ENCODE peak calls at places on chromosomes 7 and 10, in five cellular contexts. T is kidney, Z is RWPE1, I is fibroblast of the aortic adventitia, Q is GM10248. N is an unnamed sample.

GRCh38 chr10:9289811-9290210 is 1235.3 kb downstream of the GATA3 start:
- DNase-seq in T (no peak), Z (no peak), I (no peak), Q (no peak), N (no peak)

GRCh38 chr10:112913661-112914287 is 36.3 kb upstream of the TCF7L2 start:
- DNase-seq in T (no peak), Z (no peak), I (no peak), Q (no peak), N (no peak)

GRCh38 chr10:133405272-133405671 is 11.3 kb downstream of the MTG1 start:
- DNase-seq in T (no peak), Z (no peak), I (no peak), Q (no peak), N (no peak)

GRCh38 chr10:88256013-88256680 is 327.0 kb downstream of the RNLS start:
- DNase-seq in T (peak), Z (no peak), I (peak), Q (no peak), N (no peak)

GRCh38 chr7:74320645-74321178 is 31.5 kb downstream of the CLIP2 start:
- DNase-seq in T (no peak), Z (no peak), I (no peak), Q (peak), N (no peak)

GRCh38 chr10:94680544-94680943 is 3.0 kb upstream of the CYP2C18 start:
- DNase-seq in T (no peak), Z (peak), I (peak), Q (no peak), N (peak)

GRCh38 chr7:47405921-47406765 is 175.8 kb downstream of the TNS3 start:
- DNase-seq in T (peak), Z (peak), I (peak), Q (no peak), N (no peak)

GRCh38 chr10:35423505-35424306 is 87.4 kb downstream of the CCNY start:
- DNase-seq in T (no peak), Z (peak), I (peak), Q (no peak), N (peak)

GRCh38 chr10:58064714-58065528 is 202.8 kb downstream of the IPMK start:
- DNase-seq in T (no peak), Z (peak), I (peak), Q (peak), N (peak)

GRCh38 chr10:9010093-9010492 is 955.6 kb downstream of the GATA3 start:
- DNase-seq in T (no peak), Z (no peak), I (no peak), Q (no peak), N (no peak)

GRCh38 chr7:143289421-143289820 is 1.3 kb downstream of the CASP2 start:
- DNase-seq in T (no peak), Z (no peak), I (no peak), Q (no peak), N (peak)

GRCh38 chr7:6250364-6250833 is 22.0 kb downstream of the CYTH3 start:
- DNase-seq in T (no peak), Z (peak), I (no peak), Q (peak), N (no peak)

GRCh38 chr10:89651916-89652573 is 7.0 kb upstream of the PANK1 start:
- DNase-seq in T (no peak), Z (no peak), I (no peak), Q (peak), N (no peak)

GRCh38 chr7:66206909-66207240 is 1.7 kb downstream of the TPST1 start:
- DNase-seq in T (no peak), Z (no peak), I (no peak), Q (no peak), N (no peak)

GRCh38 chr10:1715821-1716220 is 21.5 kb downstream of the ADARB2 start:
- DNase-seq in T (no peak), Z (peak), I (no peak), Q (peak), N (peak)

GRCh38 chr7:9761224-9761623 is 1212.4 kb upstream of the PHF14 start:
- DNase-seq in T (no peak), Z (no peak), I (no peak), Q (no peak), N (no peak)

GRCh38 chr7:1769286-1770200 is 99.5 kb downstream of the ELFN1 start:
- DNase-seq in T (peak), Z (no peak), I (no peak), Q (no peak), N (no peak)

GRCh38 chr7:93374345-93374940 is 142.3 kb downstream of the VPS50 start:
- DNase-seq in T (no peak), Z (peak), I (peak), Q (peak), N (peak)

GRCh38 chr10:45040921-45041320 is 40.2 kb downstream of the ZNF22 start:
- DNase-seq in T (no peak), Z (no peak), I (peak), Q (no peak), N (no peak)

GRCh38 chr10:101273736-101274135 is 44.5 kb upstream of the LBX1 start:
- DNase-seq in T (no peak), Z (no peak), I (no peak), Q (no peak), N (no peak)

GRCh38 chr7:57388761-57389160 is 61.2 kb upstream of the ZNF716 start:
- DNase-seq in T (peak), Z (no peak), I (no peak), Q (no peak), N (no peak)

GRCh38 chr10:93386496-93387369 is 95.4 kb downstream of the MYOF start:
- DNase-seq in T (peak), Z (no peak), I (peak), Q (peak), N (no peak)

GRCh38 chr7:7709263-7709662 is 9.1 kb downstream of the RPA3 start:
- DNase-seq in T (no peak), Z (no peak), I (no peak), Q (no peak), N (no peak)

GRCh38 chr7:74526780-74527179 is 73.1 kb downstream of the GTF2IRD1 start:
- DNase-seq in T (no peak), Z (no peak), I (no peak), Q (no peak), N (no peak)

GRCh38 chr10:24219963-24220362 is 11.0 kb downstream of the KIAA1217 start:
- DNase-seq in T (no peak), Z (no peak), I (no peak), Q (no peak), N (no peak)

GRCh38 chr7:40138973-40139372 is 4.2 kb downstream of the SUGCT start:
- DNase-seq in T (no peak), Z (no peak), I (no peak), Q (no peak), N (no peak)

GRCh38 chr7:22728416-22729029 is 1.5 kb downstream of the IL6 start:
- DNase-seq in T (no peak), Z (peak), I (peak), Q (peak), N (peak)

GRCh38 chr7:49791089-49791741 is 17.8 kb downstream of the VWC2 start:
- DNase-seq in T (no peak), Z (peak), I (no peak), Q (peak), N (peak)
- TF ChIP-seq CTCF in T (peak), Z (peak), I (no peak), Q (peak), N (peak)

DNA sequence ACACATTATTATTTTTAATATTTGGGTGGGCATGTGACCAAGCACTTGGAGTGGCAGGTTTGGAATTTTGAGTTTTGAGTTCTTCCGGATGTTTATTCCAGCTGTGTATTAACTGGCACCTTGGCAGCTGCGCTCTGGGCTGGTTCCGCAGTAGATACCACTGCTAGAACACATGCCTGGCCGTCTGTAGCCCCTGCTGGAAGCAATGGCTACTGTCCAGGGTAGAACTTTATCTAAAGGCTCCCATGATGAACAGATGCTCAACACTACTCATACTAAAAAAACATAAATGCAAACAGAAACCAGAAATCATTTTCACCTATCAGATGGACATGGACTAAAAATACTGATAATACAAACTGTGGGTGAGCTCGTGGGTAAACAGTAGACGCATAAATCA is 19.4 kb upstream of the SH3PXD2A start:
- DNase-seq in T (no peak), Z (no peak), I (no peak), Q (no peak), N (no peak)
- TF ChIP-seq CTCF in T (no peak), Z (no peak), I (no peak), Q (no peak), N (no peak)

DNA sequence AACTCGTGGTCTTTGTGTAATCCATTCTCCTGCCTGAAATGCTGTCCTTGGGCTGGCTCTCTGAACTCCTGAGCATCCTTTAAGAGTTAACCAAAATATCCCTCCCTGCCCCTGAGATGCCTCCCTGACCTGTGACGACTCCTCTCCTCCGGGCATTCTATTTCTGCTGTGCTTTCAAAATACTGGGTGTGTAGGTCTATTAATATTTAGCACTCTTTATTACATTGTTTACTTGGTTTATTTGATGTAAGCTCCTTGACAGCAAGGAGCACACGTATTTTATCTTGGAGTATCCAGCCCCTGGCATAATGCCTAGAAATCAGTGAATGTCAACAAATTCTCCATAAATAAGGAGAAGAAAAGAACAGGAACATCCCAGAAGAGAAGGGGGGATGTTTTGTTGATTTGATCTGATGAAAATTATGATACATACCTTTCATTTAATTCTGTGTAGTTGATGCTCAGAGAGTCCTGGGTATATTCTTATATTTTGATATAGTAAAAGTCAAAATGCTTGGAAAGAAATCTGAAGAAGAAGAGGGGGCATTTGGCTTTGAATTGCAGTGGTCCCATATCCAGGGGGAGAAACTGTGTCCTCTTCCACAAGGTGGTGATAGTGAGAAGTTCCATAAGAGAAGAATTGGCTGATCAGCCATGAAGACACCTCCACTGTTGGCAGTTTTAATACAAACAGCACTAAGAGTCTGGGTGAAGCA is 107.7 kb upstream of the MPP7 start:
- DNase-seq in T (no peak), Z (no peak), I (no peak), Q (no peak), N (peak)
- TF ChIP-seq CTCF in T (no peak), Z (no peak), I (no peak), Q (no peak), N (peak)

DNA sequence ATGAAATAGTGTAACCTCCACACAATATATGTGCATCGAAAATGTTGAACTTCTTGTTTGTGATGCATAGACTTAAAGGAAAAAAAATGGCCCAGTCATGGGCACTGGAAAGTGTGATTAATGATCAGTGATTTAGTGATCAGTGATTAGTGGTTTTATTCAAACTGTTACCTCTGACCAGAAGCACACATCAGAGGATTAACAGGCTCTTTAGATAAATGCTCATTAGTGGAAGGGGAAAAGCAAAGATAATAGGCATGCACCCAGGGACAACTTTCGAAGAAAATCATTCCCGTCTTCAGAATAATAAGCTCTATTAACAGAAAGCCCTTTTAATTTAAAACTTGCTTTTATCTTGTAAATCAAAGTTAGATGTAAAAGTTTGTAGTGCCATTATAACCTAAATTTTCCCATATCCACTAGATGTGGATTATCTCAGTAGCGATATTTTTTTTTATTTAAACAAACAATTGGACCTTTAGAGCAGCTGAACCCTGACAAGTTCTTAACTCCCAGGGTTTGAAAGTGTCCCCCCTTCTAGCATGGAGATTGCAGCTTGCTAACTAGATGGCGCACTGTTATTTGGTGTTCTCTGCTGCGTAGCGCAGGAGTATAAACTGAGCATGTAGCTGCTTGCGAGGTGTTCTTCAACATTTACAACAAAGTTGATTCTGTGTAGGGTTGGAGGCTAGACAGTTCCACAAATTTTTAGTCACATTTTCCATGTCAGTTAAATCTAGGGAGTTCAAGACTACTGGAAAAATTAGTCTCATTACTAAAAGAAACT is at the start of gene CREB5:
- DNase-seq in T (no peak), Z (no peak), I (no peak), Q (no peak), N (peak)
- TF ChIP-seq CTCF in T (peak), Z (no peak), I (peak), Q (peak), N (peak)

GRCh38 chr7:42020067-42020466 is 216.9 kb downstream of the GLI3 start:
- DNase-seq in T (no peak), Z (no peak), I (no peak), Q (no peak), N (no peak)
- TF ChIP-seq CTCF in T (no peak), Z (no peak), I (no peak), Q (no peak), N (no peak)